ENCODE peak calls at places on chromosomes 5 and 9, in eight cellular contexts. One of them, this sample, is unnamed. For H3K36me3, the result is how much of the 10 kb centered on the place peaks cover.

GRCh38 chr9:19229725-19230355 is 653 bp upstream of the DENND4C start:
- DNase-seq in endothelial cell of umbilical vein: peak
- DNase-seq in endodermal cell: peak
- DNase-seq in gastrocnemius medialis: no peak
- DNase-seq in aorta: peak
- DNase-seq in tibial artery: no peak
- DNase-seq in HepG2: peak
- DNase-seq in tibial nerve: peak
- DNase-seq in this sample: peak

GRCh38 chr5:148998174-148998797 is 64.6 kb downstream of the SH3TC2 start:
- DNase-seq in endothelial cell of umbilical vein: peak
- DNase-seq in endodermal cell: peak
- DNase-seq in gastrocnemius medialis: no peak
- DNase-seq in aorta: no peak
- DNase-seq in tibial artery: no peak
- DNase-seq in HepG2: peak
- DNase-seq in tibial nerve: no peak
- DNase-seq in this sample: peak

GRCh38 chr5:39513236-39513635 is 88.5 kb upstream of the DAB2 start:
- DNase-seq in endothelial cell of umbilical vein: peak
- DNase-seq in endodermal cell: no peak
- DNase-seq in gastrocnemius medialis: no peak
- DNase-seq in aorta: no peak
- DNase-seq in tibial artery: no peak
- DNase-seq in HepG2: peak
- DNase-seq in tibial nerve: no peak
- DNase-seq in this sample: peak

GRCh38 chr5:176560364-176560763 is 11.2 kb downstream of the CDHR2 start:
- DNase-seq in endothelial cell of umbilical vein: no peak
- DNase-seq in endodermal cell: peak
- DNase-seq in gastrocnemius medialis: no peak
- DNase-seq in aorta: no peak
- DNase-seq in tibial artery: no peak
- DNase-seq in HepG2: no peak
- DNase-seq in tibial nerve: no peak
- DNase-seq in this sample: no peak

GRCh38 chr5:322281-322941 is 897 bp downstream of the AHRR start:
- DNase-seq in endothelial cell of umbilical vein: peak
- DNase-seq in endodermal cell: peak
- DNase-seq in gastrocnemius medialis: no peak
- DNase-seq in aorta: no peak
- DNase-seq in tibial artery: no peak
- DNase-seq in HepG2: no peak
- DNase-seq in tibial nerve: no peak
- DNase-seq in this sample: no peak

GRCh38 chr5:73088026-73088425 is 32.3 kb upstream of the TMEM171 start:
- DNase-seq in endothelial cell of umbilical vein: no peak
- DNase-seq in endodermal cell: no peak
- DNase-seq in gastrocnemius medialis: no peak
- DNase-seq in aorta: no peak
- DNase-seq in tibial artery: no peak
- DNase-seq in HepG2: no peak
- DNase-seq in tibial nerve: no peak
- DNase-seq in this sample: no peak

GRCh38 chr9:97981828-97982164 is 1.3 kb upstream of the ANP32B start:
- DNase-seq in endothelial cell of umbilical vein: no peak
- DNase-seq in endodermal cell: no peak
- DNase-seq in gastrocnemius medialis: no peak
- DNase-seq in aorta: no peak
- DNase-seq in tibial artery: no peak
- DNase-seq in HepG2: no peak
- DNase-seq in tibial nerve: no peak
- DNase-seq in this sample: no peak

GRCh38 chr9:4430492-4431261 is 59.6 kb upstream of the SLC1A1 start:
- DNase-seq in endothelial cell of umbilical vein: peak
- DNase-seq in endodermal cell: no peak
- DNase-seq in gastrocnemius medialis: no peak
- DNase-seq in aorta: no peak
- DNase-seq in tibial artery: no peak
- DNase-seq in HepG2: no peak
- DNase-seq in tibial nerve: no peak
- DNase-seq in this sample: peak

GRCh38 chr5:37886207-37886905 is 46.5 kb upstream of the GDNF start:
- DNase-seq in endothelial cell of umbilical vein: no peak
- DNase-seq in endodermal cell: no peak
- DNase-seq in gastrocnemius medialis: no peak
- DNase-seq in aorta: no peak
- DNase-seq in tibial artery: no peak
- DNase-seq in HepG2: no peak
- DNase-seq in tibial nerve: no peak
- DNase-seq in this sample: no peak

GRCh38 chr5:132263548-132264261 is 6.2 kb downstream of the PDLIM4 start:
- DNase-seq in endothelial cell of umbilical vein: peak
- DNase-seq in endodermal cell: peak
- DNase-seq in gastrocnemius medialis: no peak
- DNase-seq in aorta: peak
- DNase-seq in tibial artery: peak
- DNase-seq in HepG2: no peak
- DNase-seq in tibial nerve: no peak
- DNase-seq in this sample: peak

GRCh38 chr5:177474094-177474493 is 660 bp upstream of the DBN1 start:
- DNase-seq in endothelial cell of umbilical vein: no peak
- DNase-seq in endodermal cell: peak
- DNase-seq in gastrocnemius medialis: no peak
- DNase-seq in aorta: no peak
- DNase-seq in tibial artery: no peak
- DNase-seq in HepG2: no peak
- DNase-seq in tibial nerve: no peak
- DNase-seq in this sample: peak

GRCh38 chr5:33305530-33305929 is 135.2 kb upstream of the TARS1 start:
- DNase-seq in endothelial cell of umbilical vein: no peak
- DNase-seq in endodermal cell: no peak
- DNase-seq in gastrocnemius medialis: no peak
- DNase-seq in aorta: no peak
- DNase-seq in tibial artery: no peak
- DNase-seq in HepG2: no peak
- DNase-seq in tibial nerve: no peak
- DNase-seq in this sample: no peak

GRCh38 chr5:95631991-95632675 is 12.2 kb downstream of the GPR150 start:
- DNase-seq in endothelial cell of umbilical vein: peak
- DNase-seq in endodermal cell: peak
- DNase-seq in gastrocnemius medialis: peak
- DNase-seq in aorta: no peak
- DNase-seq in tibial artery: no peak
- DNase-seq in HepG2: peak
- DNase-seq in tibial nerve: no peak
- DNase-seq in this sample: peak

GRCh38 chr9:128150594-128151342 is 1.5 kb downstream of the LCN2 start:
- DNase-seq in endothelial cell of umbilical vein: no peak
- DNase-seq in endodermal cell: peak
- DNase-seq in gastrocnemius medialis: no peak
- DNase-seq in aorta: peak
- DNase-seq in tibial artery: peak
- DNase-seq in HepG2: peak
- DNase-seq in tibial nerve: no peak
- DNase-seq in this sample: no peak

GRCh38 chr5:145889611-145890010 is 16.8 kb upstream of the GRXCR2 start:
- DNase-seq in endothelial cell of umbilical vein: no peak
- DNase-seq in endodermal cell: no peak
- DNase-seq in gastrocnemius medialis: no peak
- DNase-seq in aorta: no peak
- DNase-seq in tibial artery: no peak
- DNase-seq in HepG2: no peak
- DNase-seq in tibial nerve: no peak
- DNase-seq in this sample: no peak
- H3K36me3 ChIP-seq in endothelial cell of umbilical vein: under half
- H3K36me3 ChIP-seq in endodermal cell: under half
- H3K36me3 ChIP-seq in gastrocnemius medialis: under half
- H3K36me3 ChIP-seq in aorta: under half
- H3K36me3 ChIP-seq in tibial artery: under half
- H3K36me3 ChIP-seq in HepG2: under half
- H3K36me3 ChIP-seq in tibial nerve: under half
- H3K36me3 ChIP-seq in this sample: under half

GRCh38 chr9:116233160-116233530 is 79.6 kb downstream of the PAPPA start:
- DNase-seq in endothelial cell of umbilical vein: no peak
- DNase-seq in endodermal cell: no peak
- DNase-seq in gastrocnemius medialis: no peak
- DNase-seq in aorta: no peak
- DNase-seq in tibial artery: no peak
- DNase-seq in HepG2: no peak
- DNase-seq in tibial nerve: no peak
- DNase-seq in this sample: no peak

GRCh38 chr9:116237456-116237855 is 83.9 kb downstream of the PAPPA start:
- DNase-seq in endothelial cell of umbilical vein: no peak
- DNase-seq in endodermal cell: no peak
- DNase-seq in gastrocnemius medialis: no peak
- DNase-seq in aorta: no peak
- DNase-seq in tibial artery: no peak
- DNase-seq in HepG2: no peak
- DNase-seq in tibial nerve: no peak
- DNase-seq in this sample: no peak

GRCh38 chr9:116234091-116234490 is 80.5 kb downstream of the PAPPA start:
- DNase-seq in endothelial cell of umbilical vein: no peak
- DNase-seq in endodermal cell: peak
- DNase-seq in gastrocnemius medialis: no peak
- DNase-seq in aorta: no peak
- DNase-seq in tibial artery: no peak
- DNase-seq in HepG2: no peak
- DNase-seq in tibial nerve: no peak
- DNase-seq in this sample: peak

GRCh38 chr9:116238751-116239340 is 85.3 kb downstream of the PAPPA start:
- DNase-seq in endothelial cell of umbilical vein: no peak
- DNase-seq in endodermal cell: no peak
- DNase-seq in gastrocnemius medialis: no peak
- DNase-seq in aorta: no peak
- DNase-seq in tibial artery: no peak
- DNase-seq in HepG2: no peak
- DNase-seq in tibial nerve: no peak
- DNase-seq in this sample: no peak

GRCh38 chr9:116238225-116238624 is 84.6 kb downstream of the PAPPA start:
- DNase-seq in endothelial cell of umbilical vein: no peak
- DNase-seq in endodermal cell: no peak
- DNase-seq in gastrocnemius medialis: no peak
- DNase-seq in aorta: no peak
- DNase-seq in tibial artery: no peak
- DNase-seq in HepG2: no peak
- DNase-seq in tibial nerve: no peak
- DNase-seq in this sample: peak
- H3K27ac ChIP-seq in endothelial cell of umbilical vein: no peak
- H3K27ac ChIP-seq in endodermal cell: no peak
- H3K27ac ChIP-seq in gastrocnemius medialis: no peak
- H3K27ac ChIP-seq in aorta: no peak
- H3K27ac ChIP-seq in tibial artery: no peak
- H3K27ac ChIP-seq in HepG2: no peak
- H3K27ac ChIP-seq in tibial nerve: no peak
- H3K27ac ChIP-seq in this sample: peak

DNA sequence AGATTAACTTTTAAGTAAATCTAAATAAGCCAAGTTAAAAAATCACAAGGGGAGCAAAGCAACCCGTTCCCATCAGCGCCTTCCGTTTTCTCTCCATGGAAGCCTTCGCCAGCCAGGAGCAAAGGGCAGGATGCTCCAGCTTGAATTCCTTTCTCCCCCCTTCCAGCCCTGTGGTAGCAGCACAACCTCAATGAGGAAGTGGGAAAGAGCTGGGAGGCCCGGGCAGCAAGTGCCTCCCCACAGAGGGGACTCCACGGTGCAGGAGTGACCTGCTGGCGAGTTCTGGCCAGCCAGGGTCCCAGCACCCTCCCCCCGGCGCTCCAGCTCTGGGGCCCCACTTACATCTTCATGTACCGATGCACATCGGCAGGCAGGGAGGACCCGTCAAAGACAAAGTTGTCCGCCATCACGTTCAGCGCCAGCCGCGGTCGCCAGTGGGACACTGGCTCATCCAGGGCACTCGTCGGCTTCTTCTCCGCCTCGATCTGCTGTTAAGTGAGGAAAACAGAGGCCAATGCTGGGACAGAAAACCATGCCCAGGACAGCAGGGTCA is 6.3 kb downstream of the CLPTM1L start:
- DNase-seq in endothelial cell of umbilical vein: no peak
- DNase-seq in endodermal cell: no peak
- DNase-seq in gastrocnemius medialis: no peak
- DNase-seq in aorta: peak
- DNase-seq in tibial artery: no peak
- DNase-seq in HepG2: no peak
- DNase-seq in tibial nerve: no peak
- DNase-seq in this sample: no peak
- H3K36me3 ChIP-seq in endothelial cell of umbilical vein: half or more
- H3K36me3 ChIP-seq in endodermal cell: half or more
- H3K36me3 ChIP-seq in gastrocnemius medialis: half or more
- H3K36me3 ChIP-seq in aorta: under half
- H3K36me3 ChIP-seq in tibial artery: half or more
- H3K36me3 ChIP-seq in HepG2: under half
- H3K36me3 ChIP-seq in tibial nerve: under half
- H3K36me3 ChIP-seq in this sample: half or more

GRCh38 chr5:42404366-42404765 is 18.9 kb upstream of the GHR start:
- DNase-seq in endothelial cell of umbilical vein: no peak
- DNase-seq in endodermal cell: no peak
- DNase-seq in gastrocnemius medialis: no peak
- DNase-seq in aorta: no peak
- DNase-seq in tibial artery: no peak
- DNase-seq in HepG2: no peak
- DNase-seq in tibial nerve: no peak
- DNase-seq in this sample: no peak

GRCh38 chr5:42397267-42397666 is 26.0 kb upstream of the GHR start:
- DNase-seq in endothelial cell of umbilical vein: no peak
- DNase-seq in endodermal cell: no peak
- DNase-seq in gastrocnemius medialis: no peak
- DNase-seq in aorta: no peak
- DNase-seq in tibial artery: no peak
- DNase-seq in HepG2: no peak
- DNase-seq in tibial nerve: no peak
- DNase-seq in this sample: no peak

GRCh38 chr5:42399702-42400101 is 23.5 kb upstream of the GHR start:
- DNase-seq in endothelial cell of umbilical vein: no peak
- DNase-seq in endodermal cell: no peak
- DNase-seq in gastrocnemius medialis: no peak
- DNase-seq in aorta: no peak
- DNase-seq in tibial artery: no peak
- DNase-seq in HepG2: no peak
- DNase-seq in tibial nerve: no peak
- DNase-seq in this sample: no peak

GRCh38 chr5:42403236-42403635 is 20.0 kb upstream of the GHR start:
- DNase-seq in endothelial cell of umbilical vein: no peak
- DNase-seq in endodermal cell: no peak
- DNase-seq in gastrocnemius medialis: no peak
- DNase-seq in aorta: no peak
- DNase-seq in tibial artery: no peak
- DNase-seq in HepG2: no peak
- DNase-seq in tibial nerve: no peak
- DNase-seq in this sample: no peak

DNA sequence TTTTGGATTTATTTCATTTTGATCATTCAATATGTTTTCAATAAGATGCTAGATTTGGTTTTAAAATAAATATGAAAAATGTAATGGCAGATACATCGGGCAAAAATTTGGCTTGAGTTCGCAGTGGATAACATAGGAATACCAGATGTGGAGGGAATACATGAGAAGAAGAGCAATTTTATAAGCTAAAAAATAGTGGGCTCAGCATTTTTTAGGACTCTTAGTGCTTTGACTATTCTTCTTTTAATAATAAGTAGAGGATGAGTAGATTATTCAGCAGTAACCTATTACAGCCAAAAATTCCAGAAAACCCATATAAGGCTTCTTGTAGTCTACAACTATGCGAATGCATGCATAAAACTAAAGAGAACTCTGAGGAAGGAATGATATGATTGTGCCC is 22.8 kb upstream of the GHR start:
- DNase-seq in endothelial cell of umbilical vein: no peak
- DNase-seq in endodermal cell: no peak
- DNase-seq in gastrocnemius medialis: no peak
- DNase-seq in aorta: no peak
- DNase-seq in tibial artery: no peak
- DNase-seq in HepG2: no peak
- DNase-seq in tibial nerve: no peak
- DNase-seq in this sample: no peak
- H3K27ac ChIP-seq in endothelial cell of umbilical vein: no peak
- H3K27ac ChIP-seq in endodermal cell: no peak
- H3K27ac ChIP-seq in gastrocnemius medialis: no peak
- H3K27ac ChIP-seq in aorta: no peak
- H3K27ac ChIP-seq in tibial artery: no peak
- H3K27ac ChIP-seq in HepG2: no peak
- H3K27ac ChIP-seq in tibial nerve: no peak
- H3K27ac ChIP-seq in this sample: no peak